ENCODE peak calls at places on chromosome 7, in ten cellular contexts. One of them, this sample, is unnamed.

GRCh38 chr7:67878808-67879207 is 882.2 kb downstream of the TYW1 start:
- DNase-seq in right cardiac atrium: no peak
- DNase-seq in mammary epithelial cell: no peak
- DNase-seq in naive thymus-derived CD8-positive, alpha-beta T cell: no peak
- DNase-seq in pancreas: no peak
- DNase-seq in GM10248: no peak
- DNase-seq in Right ventricle myocardium superior: no peak
- DNase-seq in stimulated activated CD4-positive, alpha-beta T cell treated with anti-CD3 and anti-CD28 coated beads, Interleukin-12 subunit alpha, Interleukin-12 subunit beta, amount 100 ng/mL, for 24 hours: no peak
- DNase-seq in lung: no peak
- DNase-seq in fibroblast of pulmonary artery: no peak
- DNase-seq in this sample: no peak

GRCh38 chr7:118243695-118244094 is 19.2 kb downstream of the ANKRD7 start:
- DNase-seq in GM10248: no peak
- DNase-seq in Right ventricle myocardium superior: no peak
- DNase-seq in fibroblast of pulmonary artery: no peak
- DNase-seq in mammary epithelial cell: no peak
- DNase-seq in naive thymus-derived CD8-positive, alpha-beta T cell: no peak
- DNase-seq in pancreas: no peak
- DNase-seq in stimulated activated CD4-positive, alpha-beta T cell treated with anti-CD3 and anti-CD28 coated beads, Interleukin-12 subunit alpha, Interleukin-12 subunit beta, amount 100 ng/mL, for 24 hours: no peak
- DNase-seq in lung: no peak
- DNase-seq in right cardiac atrium: no peak
- DNase-seq in this sample: no peak

GRCh38 chr7:148999166-148999565 is 29.1 kb downstream of the PDIA4 start:
- DNase-seq in Right ventricle myocardium superior: peak
- DNase-seq in stimulated activated CD4-positive, alpha-beta T cell treated with anti-CD3 and anti-CD28 coated beads, Interleukin-12 subunit alpha, Interleukin-12 subunit beta, amount 100 ng/mL, for 24 hours: no peak
- DNase-seq in right cardiac atrium: no peak
- DNase-seq in GM10248: no peak
- DNase-seq in lung: no peak
- DNase-seq in naive thymus-derived CD8-positive, alpha-beta T cell: no peak
- DNase-seq in pancreas: no peak
- DNase-seq in fibroblast of pulmonary artery: no peak
- DNase-seq in mammary epithelial cell: no peak
- DNase-seq in this sample: no peak

GRCh38 chr7:28069788-28070187 is 110.8 kb downstream of the JAZF1 start:
- DNase-seq in mammary epithelial cell: no peak
- DNase-seq in right cardiac atrium: peak
- DNase-seq in GM10248: no peak
- DNase-seq in Right ventricle myocardium superior: peak
- DNase-seq in pancreas: no peak
- DNase-seq in fibroblast of pulmonary artery: peak
- DNase-seq in naive thymus-derived CD8-positive, alpha-beta T cell: no peak
- DNase-seq in stimulated activated CD4-positive, alpha-beta T cell treated with anti-CD3 and anti-CD28 coated beads, Interleukin-12 subunit alpha, Interleukin-12 subunit beta, amount 100 ng/mL, for 24 hours: no peak
- DNase-seq in lung: peak
- DNase-seq in this sample: peak

GRCh38 chr7:130804156-130804708 is 70.2 kb upstream of the KLF14 start:
- DNase-seq in pancreas: no peak
- DNase-seq in Right ventricle myocardium superior: no peak
- DNase-seq in naive thymus-derived CD8-positive, alpha-beta T cell: no peak
- DNase-seq in stimulated activated CD4-positive, alpha-beta T cell treated with anti-CD3 and anti-CD28 coated beads, Interleukin-12 subunit alpha, Interleukin-12 subunit beta, amount 100 ng/mL, for 24 hours: no peak
- DNase-seq in fibroblast of pulmonary artery: no peak
- DNase-seq in mammary epithelial cell: no peak
- DNase-seq in GM10248: no peak
- DNase-seq in lung: no peak
- DNase-seq in right cardiac atrium: no peak
- DNase-seq in this sample: no peak

GRCh38 chr7:90698616-90699015 is 102.5 kb downstream of the CDK14 start:
- DNase-seq in right cardiac atrium: no peak
- DNase-seq in stimulated activated CD4-positive, alpha-beta T cell treated with anti-CD3 and anti-CD28 coated beads, Interleukin-12 subunit alpha, Interleukin-12 subunit beta, amount 100 ng/mL, for 24 hours: no peak
- DNase-seq in lung: no peak
- DNase-seq in naive thymus-derived CD8-positive, alpha-beta T cell: no peak
- DNase-seq in pancreas: no peak
- DNase-seq in fibroblast of pulmonary artery: no peak
- DNase-seq in Right ventricle myocardium superior: no peak
- DNase-seq in GM10248: no peak
- DNase-seq in mammary epithelial cell: no peak
- DNase-seq in this sample: no peak

GRCh38 chr7:29038463-29038862 is 80.3 kb upstream of the TRIL start:
- DNase-seq in fibroblast of pulmonary artery: peak
- DNase-seq in Right ventricle myocardium superior: no peak
- DNase-seq in mammary epithelial cell: no peak
- DNase-seq in naive thymus-derived CD8-positive, alpha-beta T cell: no peak
- DNase-seq in lung: no peak
- DNase-seq in pancreas: no peak
- DNase-seq in stimulated activated CD4-positive, alpha-beta T cell treated with anti-CD3 and anti-CD28 coated beads, Interleukin-12 subunit alpha, Interleukin-12 subunit beta, amount 100 ng/mL, for 24 hours: no peak
- DNase-seq in GM10248: no peak
- DNase-seq in right cardiac atrium: no peak
- DNase-seq in this sample: no peak

GRCh38 chr7:155987681-155988080 is 175.4 kb upstream of the SHH start:
- DNase-seq in naive thymus-derived CD8-positive, alpha-beta T cell: no peak
- DNase-seq in lung: no peak
- DNase-seq in right cardiac atrium: no peak
- DNase-seq in Right ventricle myocardium superior: no peak
- DNase-seq in GM10248: no peak
- DNase-seq in fibroblast of pulmonary artery: no peak
- DNase-seq in mammary epithelial cell: no peak
- DNase-seq in pancreas: no peak
- DNase-seq in stimulated activated CD4-positive, alpha-beta T cell treated with anti-CD3 and anti-CD28 coated beads, Interleukin-12 subunit alpha, Interleukin-12 subunit beta, amount 100 ng/mL, for 24 hours: no peak
- DNase-seq in this sample: no peak

GRCh38 chr7:27111753-27112277 is 9.3 kb upstream of the HOXA2 start:
- DNase-seq in pancreas: no peak
- DNase-seq in fibroblast of pulmonary artery: no peak
- DNase-seq in lung: no peak
- DNase-seq in mammary epithelial cell: no peak
- DNase-seq in stimulated activated CD4-positive, alpha-beta T cell treated with anti-CD3 and anti-CD28 coated beads, Interleukin-12 subunit alpha, Interleukin-12 subunit beta, amount 100 ng/mL, for 24 hours: no peak
- DNase-seq in right cardiac atrium: no peak
- DNase-seq in GM10248: no peak
- DNase-seq in naive thymus-derived CD8-positive, alpha-beta T cell: no peak
- DNase-seq in Right ventricle myocardium superior: no peak
- DNase-seq in this sample: no peak

GRCh38 chr7:54664235-54665228 is 94.5 kb downstream of the SEC61G start:
- DNase-seq in naive thymus-derived CD8-positive, alpha-beta T cell: no peak
- DNase-seq in GM10248: peak
- DNase-seq in fibroblast of pulmonary artery: peak
- DNase-seq in Right ventricle myocardium superior: no peak
- DNase-seq in lung: peak
- DNase-seq in stimulated activated CD4-positive, alpha-beta T cell treated with anti-CD3 and anti-CD28 coated beads, Interleukin-12 subunit alpha, Interleukin-12 subunit beta, amount 100 ng/mL, for 24 hours: no peak
- DNase-seq in mammary epithelial cell: peak
- DNase-seq in pancreas: peak
- DNase-seq in right cardiac atrium: peak
- DNase-seq in this sample: peak

GRCh38 chr7:143188994-143189393 is 5.8 kb downstream of the TAS2R39 start:
- DNase-seq in naive thymus-derived CD8-positive, alpha-beta T cell: no peak
- DNase-seq in right cardiac atrium: no peak
- DNase-seq in stimulated activated CD4-positive, alpha-beta T cell treated with anti-CD3 and anti-CD28 coated beads, Interleukin-12 subunit alpha, Interleukin-12 subunit beta, amount 100 ng/mL, for 24 hours: no peak
- DNase-seq in fibroblast of pulmonary artery: no peak
- DNase-seq in pancreas: no peak
- DNase-seq in Right ventricle myocardium superior: no peak
- DNase-seq in GM10248: no peak
- DNase-seq in lung: no peak
- DNase-seq in mammary epithelial cell: no peak
- DNase-seq in this sample: no peak

GRCh38 chr7:103101543-103101942 is 26.6 kb downstream of the ARMC10 start:
- DNase-seq in naive thymus-derived CD8-positive, alpha-beta T cell: no peak
- DNase-seq in pancreas: no peak
- DNase-seq in GM10248: no peak
- DNase-seq in stimulated activated CD4-positive, alpha-beta T cell treated with anti-CD3 and anti-CD28 coated beads, Interleukin-12 subunit alpha, Interleukin-12 subunit beta, amount 100 ng/mL, for 24 hours: no peak
- DNase-seq in right cardiac atrium: no peak
- DNase-seq in mammary epithelial cell: no peak
- DNase-seq in fibroblast of pulmonary artery: no peak
- DNase-seq in lung: no peak
- DNase-seq in Right ventricle myocardium superior: no peak
- DNase-seq in this sample: no peak

GRCh38 chr7:40197527-40197926 is 62.7 kb downstream of the SUGCT start:
- DNase-seq in Right ventricle myocardium superior: no peak
- DNase-seq in pancreas: no peak
- DNase-seq in stimulated activated CD4-positive, alpha-beta T cell treated with anti-CD3 and anti-CD28 coated beads, Interleukin-12 subunit alpha, Interleukin-12 subunit beta, amount 100 ng/mL, for 24 hours: no peak
- DNase-seq in lung: no peak
- DNase-seq in GM10248: no peak
- DNase-seq in mammary epithelial cell: no peak
- DNase-seq in right cardiac atrium: no peak
- DNase-seq in fibroblast of pulmonary artery: no peak
- DNase-seq in naive thymus-derived CD8-positive, alpha-beta T cell: no peak
- DNase-seq in this sample: no peak

GRCh38 chr7:99365318-99366141 is 9.0 kb upstream of the ARPC1B start:
- DNase-seq in lung: peak
- DNase-seq in stimulated activated CD4-positive, alpha-beta T cell treated with anti-CD3 and anti-CD28 coated beads, Interleukin-12 subunit alpha, Interleukin-12 subunit beta, amount 100 ng/mL, for 24 hours: no peak
- DNase-seq in GM10248: peak
- DNase-seq in pancreas: no peak
- DNase-seq in Right ventricle myocardium superior: peak
- DNase-seq in fibroblast of pulmonary artery: no peak
- DNase-seq in mammary epithelial cell: peak
- DNase-seq in naive thymus-derived CD8-positive, alpha-beta T cell: peak
- DNase-seq in right cardiac atrium: no peak
- DNase-seq in this sample: no peak

GRCh38 chr7:29920491-29920890 is 69.1 kb downstream of the SCRN1 start:
- DNase-seq in stimulated activated CD4-positive, alpha-beta T cell treated with anti-CD3 and anti-CD28 coated beads, Interleukin-12 subunit alpha, Interleukin-12 subunit beta, amount 100 ng/mL, for 24 hours: no peak
- DNase-seq in mammary epithelial cell: no peak
- DNase-seq in Right ventricle myocardium superior: no peak
- DNase-seq in GM10248: no peak
- DNase-seq in pancreas: no peak
- DNase-seq in right cardiac atrium: no peak
- DNase-seq in fibroblast of pulmonary artery: no peak
- DNase-seq in lung: no peak
- DNase-seq in naive thymus-derived CD8-positive, alpha-beta T cell: no peak
- DNase-seq in this sample: no peak

GRCh38 chr7:79452032-79452494 is 1.4 kb downstream of the MAGI2 start:
- DNase-seq in pancreas: peak
- DNase-seq in GM10248: no peak
- DNase-seq in right cardiac atrium: peak
- DNase-seq in stimulated activated CD4-positive, alpha-beta T cell treated with anti-CD3 and anti-CD28 coated beads, Interleukin-12 subunit alpha, Interleukin-12 subunit beta, amount 100 ng/mL, for 24 hours: no peak
- DNase-seq in fibroblast of pulmonary artery: peak
- DNase-seq in lung: peak
- DNase-seq in naive thymus-derived CD8-positive, alpha-beta T cell: peak
- DNase-seq in Right ventricle myocardium superior: peak
- DNase-seq in mammary epithelial cell: peak
- DNase-seq in this sample: peak

GRCh38 chr7:27185013-27185707 is at the start of gene HOXA11:
- DNase-seq in stimulated activated CD4-positive, alpha-beta T cell treated with anti-CD3 and anti-CD28 coated beads, Interleukin-12 subunit alpha, Interleukin-12 subunit beta, amount 100 ng/mL, for 24 hours: no peak
- DNase-seq in pancreas: no peak
- DNase-seq in naive thymus-derived CD8-positive, alpha-beta T cell: no peak
- DNase-seq in right cardiac atrium: no peak
- DNase-seq in fibroblast of pulmonary artery: peak
- DNase-seq in mammary epithelial cell: no peak
- DNase-seq in GM10248: no peak
- DNase-seq in Right ventricle myocardium superior: no peak
- DNase-seq in lung: no peak
- DNase-seq in this sample: no peak

GRCh38 chr7:17142831-17143541 is 155.5 kb upstream of the AHR start:
- DNase-seq in Right ventricle myocardium superior: no peak
- DNase-seq in fibroblast of pulmonary artery: peak
- DNase-seq in stimulated activated CD4-positive, alpha-beta T cell treated with anti-CD3 and anti-CD28 coated beads, Interleukin-12 subunit alpha, Interleukin-12 subunit beta, amount 100 ng/mL, for 24 hours: no peak
- DNase-seq in pancreas: no peak
- DNase-seq in lung: no peak
- DNase-seq in right cardiac atrium: no peak
- DNase-seq in naive thymus-derived CD8-positive, alpha-beta T cell: no peak
- DNase-seq in mammary epithelial cell: peak
- DNase-seq in GM10248: no peak
- DNase-seq in this sample: no peak

GRCh38 chr7:68720722-68721121 is 877.6 kb upstream of the AUTS2 start:
- DNase-seq in right cardiac atrium: no peak
- DNase-seq in lung: no peak
- DNase-seq in GM10248: no peak
- DNase-seq in mammary epithelial cell: no peak
- DNase-seq in naive thymus-derived CD8-positive, alpha-beta T cell: no peak
- DNase-seq in stimulated activated CD4-positive, alpha-beta T cell treated with anti-CD3 and anti-CD28 coated beads, Interleukin-12 subunit alpha, Interleukin-12 subunit beta, amount 100 ng/mL, for 24 hours: no peak
- DNase-seq in fibroblast of pulmonary artery: peak
- DNase-seq in pancreas: no peak
- DNase-seq in Right ventricle myocardium superior: no peak
- DNase-seq in this sample: no peak

GRCh38 chr7:95342642-95343252 is 18.4 kb upstream of the PON1 start:
- DNase-seq in right cardiac atrium: no peak
- DNase-seq in mammary epithelial cell: no peak
- DNase-seq in stimulated activated CD4-positive, alpha-beta T cell treated with anti-CD3 and anti-CD28 coated beads, Interleukin-12 subunit alpha, Interleukin-12 subunit beta, amount 100 ng/mL, for 24 hours: no peak
- DNase-seq in lung: no peak
- DNase-seq in GM10248: no peak
- DNase-seq in fibroblast of pulmonary artery: no peak
- DNase-seq in pancreas: no peak
- DNase-seq in naive thymus-derived CD8-positive, alpha-beta T cell: no peak
- DNase-seq in Right ventricle myocardium superior: no peak
- DNase-seq in this sample: no peak

GRCh38 chr7:41834805-41835694 is 132.2 kb upstream of the INHBA start:
- DNase-seq in fibroblast of pulmonary artery: peak
- DNase-seq in stimulated activated CD4-positive, alpha-beta T cell treated with anti-CD3 and anti-CD28 coated beads, Interleukin-12 subunit alpha, Interleukin-12 subunit beta, amount 100 ng/mL, for 24 hours: no peak
- DNase-seq in naive thymus-derived CD8-positive, alpha-beta T cell: no peak
- DNase-seq in Right ventricle myocardium superior: no peak
- DNase-seq in mammary epithelial cell: no peak
- DNase-seq in pancreas: no peak
- DNase-seq in lung: no peak
- DNase-seq in GM10248: no peak
- DNase-seq in right cardiac atrium: peak
- DNase-seq in this sample: no peak

GRCh38 chr7:54253036-54253373 is 289.2 kb upstream of the VSTM2A start:
- DNase-seq in fibroblast of pulmonary artery: no peak
- DNase-seq in naive thymus-derived CD8-positive, alpha-beta T cell: no peak
- DNase-seq in lung: no peak
- DNase-seq in stimulated activated CD4-positive, alpha-beta T cell treated with anti-CD3 and anti-CD28 coated beads, Interleukin-12 subunit alpha, Interleukin-12 subunit beta, amount 100 ng/mL, for 24 hours: no peak
- DNase-seq in pancreas: no peak
- DNase-seq in Right ventricle myocardium superior: no peak
- DNase-seq in right cardiac atrium: no peak
- DNase-seq in GM10248: no peak
- DNase-seq in mammary epithelial cell: no peak
- DNase-seq in this sample: no peak

GRCh38 chr7:85261341-85261740 is 74.5 kb upstream of the SEMA3D start:
- DNase-seq in fibroblast of pulmonary artery: peak
- DNase-seq in pancreas: no peak
- DNase-seq in lung: no peak
- DNase-seq in right cardiac atrium: no peak
- DNase-seq in mammary epithelial cell: peak
- DNase-seq in naive thymus-derived CD8-positive, alpha-beta T cell: no peak
- DNase-seq in stimulated activated CD4-positive, alpha-beta T cell treated with anti-CD3 and anti-CD28 coated beads, Interleukin-12 subunit alpha, Interleukin-12 subunit beta, amount 100 ng/mL, for 24 hours: no peak
- DNase-seq in GM10248: no peak
- DNase-seq in Right ventricle myocardium superior: no peak
- DNase-seq in this sample: no peak

GRCh38 chr7:102111063-102111757 is 175.5 kb upstream of the SH2B2 start:
- DNase-seq in lung: no peak
- DNase-seq in stimulated activated CD4-positive, alpha-beta T cell treated with anti-CD3 and anti-CD28 coated beads, Interleukin-12 subunit alpha, Interleukin-12 subunit beta, amount 100 ng/mL, for 24 hours: no peak
- DNase-seq in Right ventricle myocardium superior: no peak
- DNase-seq in naive thymus-derived CD8-positive, alpha-beta T cell: no peak
- DNase-seq in fibroblast of pulmonary artery: peak
- DNase-seq in GM10248: no peak
- DNase-seq in pancreas: no peak
- DNase-seq in mammary epithelial cell: no peak
- DNase-seq in right cardiac atrium: no peak
- DNase-seq in this sample: no peak

GRCh38 chr7:35249537-35249907 is 4.4 kb downstream of the TBX20 start:
- DNase-seq in naive thymus-derived CD8-positive, alpha-beta T cell: no peak
- DNase-seq in Right ventricle myocardium superior: peak
- DNase-seq in GM10248: no peak
- DNase-seq in fibroblast of pulmonary artery: no peak
- DNase-seq in right cardiac atrium: peak
- DNase-seq in lung: no peak
- DNase-seq in stimulated activated CD4-positive, alpha-beta T cell treated with anti-CD3 and anti-CD28 coated beads, Interleukin-12 subunit alpha, Interleukin-12 subunit beta, amount 100 ng/mL, for 24 hours: no peak
- DNase-seq in pancreas: no peak
- DNase-seq in mammary epithelial cell: no peak
- DNase-seq in this sample: no peak

GRCh38 chr7:7209412-7210050 is 27.2 kb downstream of the C1GALT1 start:
- DNase-seq in fibroblast of pulmonary artery: no peak
- DNase-seq in stimulated activated CD4-positive, alpha-beta T cell treated with anti-CD3 and anti-CD28 coated beads, Interleukin-12 subunit alpha, Interleukin-12 subunit beta, amount 100 ng/mL, for 24 hours: no peak
- DNase-seq in right cardiac atrium: no peak
- DNase-seq in GM10248: no peak
- DNase-seq in lung: no peak
- DNase-seq in pancreas: no peak
- DNase-seq in naive thymus-derived CD8-positive, alpha-beta T cell: no peak
- DNase-seq in Right ventricle myocardium superior: no peak
- DNase-seq in mammary epithelial cell: no peak
- DNase-seq in this sample: no peak

GRCh38 chr7:158407581-158408331 is 179.9 kb downstream of the PTPRN2 start:
- DNase-seq in pancreas: no peak
- DNase-seq in GM10248: no peak
- DNase-seq in lung: no peak
- DNase-seq in stimulated activated CD4-positive, alpha-beta T cell treated with anti-CD3 and anti-CD28 coated beads, Interleukin-12 subunit alpha, Interleukin-12 subunit beta, amount 100 ng/mL, for 24 hours: no peak
- DNase-seq in right cardiac atrium: no peak
- DNase-seq in naive thymus-derived CD8-positive, alpha-beta T cell: no peak
- DNase-seq in Right ventricle myocardium superior: no peak
- DNase-seq in mammary epithelial cell: peak
- DNase-seq in fibroblast of pulmonary artery: peak
- DNase-seq in this sample: no peak

GRCh38 chr7:156777364-156778069 is 115.5 kb downstream of the LMBR1 start:
- DNase-seq in naive thymus-derived CD8-positive, alpha-beta T cell: no peak
- DNase-seq in GM10248: peak
- DNase-seq in pancreas: no peak
- DNase-seq in right cardiac atrium: no peak
- DNase-seq in stimulated activated CD4-positive, alpha-beta T cell treated with anti-CD3 and anti-CD28 coated beads, Interleukin-12 subunit alpha, Interleukin-12 subunit beta, amount 100 ng/mL, for 24 hours: no peak
- DNase-seq in fibroblast of pulmonary artery: no peak
- DNase-seq in Right ventricle myocardium superior: no peak
- DNase-seq in lung: no peak
- DNase-seq in mammary epithelial cell: peak
- DNase-seq in this sample: no peak